ENCODE peak calls at places on chromosomes 6 and 20, in five cellular contexts. S is breast epithelium, O is cardiac muscle cell, P is neural progenitor cell, E is sigmoid colon. B is an unnamed sample.
A peak's percentile ranks its signal among the peaks of the same experiment; 100 is the strongest.

GRCh38 chr20:20317195-20318113 is 50.5 kb upstream of the INSM1 start:
- DNase-seq in S (no peak), P (no peak), O (no peak), E (no peak), B (no peak)

GRCh38 chr20:1001116-1001515 is 995 bp downstream of the RSPO4 start:
- DNase-seq in O (no peak), P (no peak), E (peak; percentile 21), S (peak; percentile 6), B (no peak)

GRCh38 chr6:93398723-93399122 is 20.6 kb downstream of the EPHA7 start:
- DNase-seq in S (no peak), E (no peak), P (no peak), O (no peak), B (no peak)

GRCh38 chr6:2387445-2387844 is 142.0 kb upstream of the GMDS start:
- DNase-seq in E (no peak), O (no peak), P (no peak), S (no peak), B (no peak)

GRCh38 chr20:58389324-58389967 is 417 bp downstream of the VAPB start:
- DNase-seq in P (peak; percentile 77), O (peak; percentile 43), E (peak; percentile 72), S (no peak), B (no peak)

GRCh38 chr6:45256697-45257695 is 71.1 kb upstream of the RUNX2 start:
- DNase-seq in S (no peak), P (no peak), E (no peak), O (peak; percentile 46), B (no peak)

GRCh38 chr6:156016186-156016976 is 560.7 kb upstream of the NOX3 start:
- DNase-seq in O (no peak), S (no peak), P (no peak), E (no peak), B (no peak)

GRCh38 chr6:39884696-39885095 is 49.6 kb downstream of the MOCS1 start:
- DNase-seq in S (no peak), P (no peak), O (peak; percentile 61), E (no peak), B (peak; percentile 44)

GRCh38 chr20:1015181-1015580 is 13.1 kb upstream of the RSPO4 start:
- DNase-seq in E (no peak), P (no peak), O (no peak), S (no peak), B (no peak)

GRCh38 chr20:41078329-41078728 is 49.7 kb downstream of the TOP1 start:
- DNase-seq in O (peak; percentile 76), P (peak; percentile 48), S (no peak), E (no peak), B (peak; percentile 29)

GRCh38 chr6:158042245-158042798 is 60.7 kb downstream of the SYNJ2 start:
- DNase-seq in S (no peak), O (peak; percentile 76), E (peak; percentile 79), P (no peak), B (no peak)

GRCh38 chr6:83853178-83853967 is at the start of gene RIPPLY2:
- DNase-seq in P (peak; percentile 72), E (no peak), S (no peak), O (peak; percentile 63), B (no peak)

GRCh38 chr6:29764422-29765196 is 41.4 kb downstream of the HLA-F start:
- DNase-seq in S (no peak), O (peak; percentile 11), P (no peak), E (no peak), B (no peak)

GRCh38 chr6:14804001-14804401 is 441.9 kb upstream of the JARID2 start:
- DNase-seq in E (no peak), P (no peak), S (peak; percentile 60), O (no peak), B (no peak)

GRCh38 chr20:63651942-63652191 is 1.4 kb downstream of the STMN3 start:
- DNase-seq in S (no peak), E (no peak), O (no peak), P (no peak), B (no peak)

GRCh38 chr6:149761438-149761837 is 11.9 kb downstream of the PCMT1 start:
- DNase-seq in E (no peak), P (no peak), O (no peak), S (no peak), B (no peak)

GRCh38 chr6:20160541-20161283 is 51.6 kb downstream of the MBOAT1 start:
- DNase-seq in O (no peak), S (no peak), E (no peak), P (no peak), B (no peak)

GRCh38 chr6:35218021-35218420 is 4.3 kb downstream of the SCUBE3 start:
- DNase-seq in P (no peak), E (no peak), O (peak; percentile 47), S (no peak), B (no peak)

GRCh38 chr20:1776608-1777475 is 118.4 kb upstream of the SIRPA start:
- DNase-seq in O (peak; percentile 95), E (peak; percentile 91), S (peak; percentile 92), P (peak; percentile 93), B (peak; percentile 57)

GRCh38 chr6:133837801-133838349 is 51.0 kb upstream of the TCF21 start:
- DNase-seq in P (peak; percentile 80), E (no peak), S (no peak), O (peak; percentile 44), B (no peak)
- H3K4me3 ChIP-seq in P (peak overlapping the region; percentile 58), E (peak overlapping the region; percentile 22), S (peak overlapping the region; percentile 73), O (peak overlapping the region; percentile 42), B (peak overlapping the region; percentile 49)

GRCh38 chr6:97705568-97705967 is 422.6 kb upstream of the MMS22L start:
- DNase-seq in E (no peak), S (no peak), P (peak; percentile 73), O (peak; percentile 3), B (no peak)
- TF ChIP-seq CTCF in E (no peak), S (no peak), P (peak; percentile 84), O (peak; percentile 14), B (no peak)

GRCh38 chr6:143614270-143614669 is 63.5 kb upstream of the PHACTR2 start:
- DNase-seq in P (no peak), O (no peak), E (no peak), S (no peak), B (no peak)
- H3K4me3 ChIP-seq in P (no peak overlapping the region), O (no peak overlapping the region), E (no peak overlapping the region), S (no peak overlapping the region), B (no peak overlapping the region)

DNA sequence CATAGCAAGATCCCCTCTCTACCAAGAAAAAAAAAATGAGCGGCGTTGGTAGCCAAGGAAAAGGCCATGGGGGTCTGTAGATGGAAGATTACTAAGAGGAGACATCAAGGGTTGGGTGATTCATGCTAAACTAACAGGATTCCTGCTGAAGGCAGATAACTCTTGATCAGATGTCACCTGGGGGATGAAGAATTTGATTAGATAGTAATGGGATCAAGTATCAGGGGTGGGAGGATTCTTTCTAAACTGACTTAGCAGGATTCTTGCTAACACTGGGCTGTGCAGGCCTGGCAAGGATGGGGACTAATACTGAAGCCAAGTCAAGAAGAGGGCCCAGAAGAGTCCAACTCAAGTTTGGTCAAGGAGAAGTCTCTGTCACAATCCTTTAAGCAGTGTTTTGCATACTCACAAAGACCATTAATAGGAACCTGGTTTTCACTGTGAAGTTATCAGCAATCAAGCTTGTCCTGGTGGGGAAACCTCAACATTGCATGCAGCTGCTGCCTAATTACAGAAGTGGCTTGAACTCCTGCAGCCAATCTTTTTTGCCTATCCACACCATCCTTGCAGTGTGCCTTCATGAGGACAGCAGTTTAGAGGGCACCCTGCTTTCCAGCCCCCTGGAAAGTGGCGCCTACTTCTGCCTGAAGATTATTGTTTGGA is 61.3 kb downstream of the ANKRD6 start:
- DNase-seq in E (no peak), O (no peak), P (no peak), S (no peak), B (no peak)
- TF ChIP-seq CTCF in E (no peak), O (no peak), P (peak; percentile 32), S (no peak), B (no peak)

DNA sequence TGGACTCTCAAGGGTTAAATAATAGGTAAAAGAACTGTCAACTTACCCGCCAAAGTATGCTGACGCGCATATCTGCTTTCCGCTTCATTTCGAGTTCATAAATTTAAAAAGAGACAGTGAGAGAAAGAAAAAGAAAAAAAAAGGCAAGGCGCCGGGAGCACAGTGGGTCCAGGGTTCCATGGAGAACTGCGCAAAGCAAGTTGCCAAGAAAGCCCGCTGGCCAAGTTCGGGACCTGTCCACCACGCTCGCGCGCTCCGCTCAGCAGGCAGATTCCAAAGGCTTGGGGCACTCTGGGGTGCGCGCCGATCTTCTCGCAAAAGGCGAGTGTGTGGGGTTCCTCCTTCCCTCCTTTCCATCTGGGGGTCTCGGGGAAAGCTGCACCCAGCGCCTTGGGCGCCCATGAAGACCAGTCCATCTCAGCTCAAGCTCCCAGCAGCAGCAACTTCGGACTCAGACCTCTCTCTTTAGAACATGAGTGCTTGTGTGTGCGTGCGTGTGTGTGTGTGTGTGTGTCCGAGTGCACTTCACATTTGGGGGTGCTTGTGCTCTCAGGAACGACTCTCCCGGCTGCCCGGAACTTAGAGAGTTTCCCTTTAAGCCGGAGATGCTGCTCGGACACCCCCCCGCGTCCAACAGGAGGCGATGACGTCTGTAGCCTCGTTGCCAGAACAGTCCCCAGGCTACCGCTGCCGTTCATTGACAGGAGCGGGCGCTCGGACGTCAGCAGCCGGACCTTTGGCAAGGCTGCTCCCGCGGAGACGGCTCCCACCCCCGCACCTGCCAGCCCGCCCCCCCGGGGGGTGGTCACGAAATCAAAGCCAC is 180.0 kb downstream of the TBXT start:
- DNase-seq in P (peak; percentile 85), E (peak; percentile 98), S (no peak), O (peak; percentile 96), B (no peak)
- H3K4me3 ChIP-seq in P (peak overlapping the region; percentile 51), E (peak overlapping the region; percentile 53), S (peak overlapping the region; percentile 69), O (peak overlapping the region; percentile 49), B (peak overlapping the region; percentile 19)

DNA sequence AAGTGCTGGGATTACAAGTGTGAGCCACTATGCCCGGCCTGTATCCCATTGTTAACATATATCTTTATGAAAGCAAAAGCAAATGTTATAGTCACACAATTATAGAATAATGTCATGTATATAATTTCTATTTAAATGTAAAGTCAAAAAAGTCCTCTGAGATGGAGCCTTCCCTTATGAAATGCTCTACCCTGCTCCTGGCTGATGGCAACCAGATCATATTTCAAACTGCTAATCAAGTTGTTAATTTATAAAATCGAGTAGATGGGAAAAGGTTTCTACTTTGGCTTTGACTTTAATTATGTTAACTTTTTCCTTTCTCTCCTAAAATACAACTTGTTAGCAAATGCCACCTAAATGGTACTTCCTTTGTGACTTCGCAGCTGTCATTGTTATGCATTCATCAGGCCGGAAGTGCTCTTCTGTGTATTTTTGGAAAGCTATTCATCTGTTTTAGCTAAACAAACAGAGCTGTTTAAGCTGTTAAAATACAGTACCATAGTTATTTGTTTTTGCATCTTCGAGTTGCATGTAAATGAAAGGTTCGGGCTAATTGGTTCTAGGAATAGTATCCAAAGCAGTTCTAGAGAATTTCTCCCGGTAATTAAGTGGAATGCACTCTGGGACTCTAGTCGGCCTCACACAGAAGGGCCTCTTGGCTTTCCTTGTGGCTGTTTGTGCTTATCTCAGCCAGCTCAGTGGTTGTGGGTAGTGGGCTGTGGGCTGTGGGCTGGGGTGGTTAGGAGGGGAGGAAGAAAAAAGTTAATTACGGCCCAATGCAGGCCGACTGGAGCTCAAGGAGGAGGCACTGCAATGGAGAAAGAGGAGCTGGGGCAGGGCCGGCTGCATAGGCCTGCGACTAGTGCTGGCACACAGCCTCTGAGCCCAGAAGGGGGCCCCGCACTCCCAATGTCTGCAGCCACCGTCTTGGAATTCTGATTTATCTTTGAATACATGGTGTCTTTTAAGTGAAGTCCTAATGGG is 34.8 kb downstream of the SLC35D3 start:
- DNase-seq in S (no peak), P (peak; percentile 64), O (no peak), E (no peak), B (no peak)
- TF ChIP-seq CTCF in S (no peak), P (peak; percentile 47), O (no peak), E (no peak), B (no peak)

DNA sequence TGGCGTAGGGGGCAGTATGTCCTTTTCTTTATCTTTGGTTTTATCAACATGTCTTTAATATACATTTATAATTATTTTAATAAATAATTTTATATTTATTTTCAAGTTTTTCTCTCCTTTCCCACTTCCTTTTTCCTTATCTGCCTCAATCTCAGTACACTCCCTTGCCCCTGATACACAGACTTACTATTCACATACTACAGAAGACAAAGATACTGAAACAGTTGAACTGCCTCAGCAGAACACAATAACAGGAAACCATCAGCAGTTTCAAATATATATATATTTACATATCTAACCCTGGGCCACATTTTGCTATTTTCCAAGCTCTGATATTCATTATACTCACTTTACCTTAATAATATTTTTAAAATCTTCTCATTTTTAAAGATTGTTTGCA is 19.8 kb downstream of the IBTK start:
- DNase-seq in O (no peak), S (no peak), E (no peak), P (no peak), B (no peak)
- H3K4me3 ChIP-seq in O (no peak overlapping the region), S (no peak overlapping the region), E (no peak overlapping the region), P (no peak overlapping the region), B (no peak overlapping the region)